ENCODE peak calls at places on chromosome 5, in six cellular contexts. V, H, R, X, C and O are unnamed samples.

GRCh38 chr5:96157841-96158291 is 196.2 kb upstream of the ELL2 start:
- DNase-seq in V (no peak), H (no peak), R (no peak), X (no peak), C (no peak), O (no peak)

GRCh38 chr5:91119265-91119664 is 263.9 kb downstream of the ARRDC3 start:
- DNase-seq in V (no peak), H (no peak), R (peak; percentile 73), X (no peak), C (no peak), O (no peak)

GRCh38 chr5:133225671-133226152 is 173.9 kb downstream of the HSPA4 start:
- DNase-seq in V (no peak), H (peak; percentile 30), R (no peak), X (peak; percentile 85), C (no peak), O (no peak)

GRCh38 chr5:102767864-102768263 is 12.8 kb downstream of the PAM start:
- DNase-seq in V (no peak), H (no peak), R (no peak), X (no peak), C (no peak), O (no peak)

GRCh38 chr5:65873181-65873580 is 53.2 kb upstream of the ERBIN start:
- DNase-seq in V (no peak), H (no peak), R (no peak), X (peak; percentile 32), C (peak; percentile 27), O (no peak)

GRCh38 chr5:125987677-125988255 is 435.4 kb upstream of the GRAMD2B start:
- DNase-seq in V (no peak), H (no peak), R (no peak), X (no peak), C (peak; percentile 8), O (no peak)

GRCh38 chr5:168802337-168802736 is 223.2 kb upstream of the PANK3 start:
- DNase-seq in V (no peak), H (no peak), R (no peak), X (no peak), C (no peak), O (no peak)

GRCh38 chr5:93126634-93127033 is 454.4 kb downstream of the NR2F1-AS1 start:
- DNase-seq in V (no peak), H (no peak), R (no peak), X (peak; percentile 54), C (no peak), O (no peak)

GRCh38 chr5:56070795-56071539 is 76.2 kb upstream of the IL6ST start:
- DNase-seq in V (peak; percentile 34), H (no peak), R (no peak), X (no peak), C (no peak), O (no peak)

GRCh38 chr5:980001-980588 is 28.5 kb upstream of the NKD2 start:
- DNase-seq in V (peak; percentile 68), H (no peak), R (no peak), X (no peak), C (no peak), O (no peak)

GRCh38 chr5:125326114-125326513 is 579.7 kb upstream of the ZNF608 start:
- DNase-seq in V (no peak), H (peak; percentile 23), R (peak; percentile 94), X (peak; percentile 83), C (peak; percentile 73), O (no peak)

GRCh38 chr5:42498000-42498399 is 74.8 kb downstream of the GHR start:
- DNase-seq in V (no peak), H (no peak), R (no peak), X (no peak), C (no peak), O (no peak)

GRCh38 chr5:116097301-116097700 is 12.5 kb downstream of the COMMD10 start:
- DNase-seq in V (no peak), H (no peak), R (no peak), X (no peak), C (peak; percentile 19), O (no peak)

GRCh38 chr5:90802695-90803317 is 244.2 kb downstream of the ADGRV1 start:
- DNase-seq in V (peak; percentile 24), H (peak; percentile 21), R (peak; percentile 27), X (peak; percentile 41), C (peak; percentile 48), O (peak; percentile 41)

GRCh38 chr5:6596388-6596787 is 36.5 kb downstream of the NSUN2 start:
- DNase-seq in V (no peak), H (no peak), R (no peak), X (no peak), C (no peak), O (no peak)

GRCh38 chr5:77607324-77607723 is 31.2 kb downstream of the OTP start:
- DNase-seq in V (no peak), H (no peak), R (no peak), X (no peak), C (no peak), O (no peak)

GRCh38 chr5:62640437-62640836 is 61.8 kb downstream of the LRRC70 start:
- DNase-seq in V (no peak), H (no peak), R (no peak), X (no peak), C (no peak), O (no peak)

GRCh38 chr5:170216262-170216864 is 16.4 kb upstream of the C5orf58 start:
- DNase-seq in V (peak; percentile 37), H (no peak), R (peak; percentile 83), X (peak; percentile 52), C (peak; percentile 74), O (peak; percentile 31)

GRCh38 chr5:73311291-73312110 is 137.1 kb downstream of the FOXD1 start:
- DNase-seq in V (no peak), H (no peak), R (no peak), X (peak; percentile 88), C (peak; percentile 78), O (peak; percentile 34)

GRCh38 chr5:138961221-138961620 is 86.1 kb upstream of the LRRTM2 start:
- DNase-seq in V (no peak), H (no peak), R (no peak), X (no peak), C (no peak), O (no peak)

GRCh38 chr5:32531885-32532520 is 53.4 kb upstream of the SUB1 start:
- DNase-seq in V (no peak), H (peak; percentile 22), R (peak; percentile 69), X (peak; percentile 49), C (peak; percentile 53), O (peak; percentile 19)

GRCh38 chr5:53456366-53456765 is 24.1 kb upstream of the FST start:
- DNase-seq in V (no peak), H (no peak), R (no peak), X (no peak), C (no peak), O (no peak)

GRCh38 chr5:173016621-173017046 is 33.1 kb downstream of the ATP6V0E1 start:
- DNase-seq in V (no peak), H (no peak), R (no peak), X (peak; percentile 49), C (peak; percentile 86), O (no peak)

GRCh38 chr5:7662289-7662688 is 188.6 kb downstream of the CFAP90 start:
- DNase-seq in V (no peak), H (no peak), R (no peak), X (no peak), C (no peak), O (no peak)

GRCh38 chr5:21810737-21811316 is 1042.3 kb downstream of the CDH12 start:
- DNase-seq in V (no peak), H (no peak), R (peak; percentile 28), X (peak; percentile 62), C (peak; percentile 56), O (no peak)

GRCh38 chr5:121873409-121873808 is 21.7 kb downstream of the FTMT start:
- DNase-seq in V (no peak), H (no peak), R (no peak), X (no peak), C (no peak), O (no peak)

GRCh38 chr5:76269259-76269958 is 133.7 kb upstream of the IQGAP2 start:
- DNase-seq in V (no peak), H (no peak), R (no peak), X (no peak), C (no peak), O (no peak)

GRCh38 chr5:158642852-158643251 is 456.9 kb downstream of the EBF1 start:
- DNase-seq in V (no peak), H (no peak), R (no peak), X (no peak), C (no peak), O (no peak)

GRCh38 chr5:31064215-31064614 is 129.3 kb upstream of the CDH6 start:
- DNase-seq in V (no peak), H (no peak), R (no peak), X (no peak), C (no peak), O (no peak)

GRCh38 chr5:14742427-14743010 is 78.0 kb downstream of the OTULIN start:
- DNase-seq in V (no peak), H (no peak), R (peak; percentile 72), X (no peak), C (no peak), O (no peak)

GRCh38 chr5:95163079-95163478 is 121.8 kb downstream of the MCTP1 start:
- DNase-seq in V (no peak), H (no peak), R (peak; percentile 72), X (no peak), C (no peak), O (no peak)

GRCh38 chr5:95959964-95960801 is 1.5 kb downstream of the ELL2 start:
- DNase-seq in V (no peak), H (peak; percentile 16), R (no peak), X (peak; percentile 62), C (peak; percentile 65), O (no peak)

GRCh38 chr5:125376059-125376641 is 629.7 kb upstream of the ZNF608 start:
- DNase-seq in V (no peak), H (no peak), R (no peak), X (peak; percentile 25), C (no peak), O (no peak)

GRCh38 chr5:164013077-164013670 is 507.8 kb downstream of the MAT2B start:
- DNase-seq in V (peak; percentile 12), H (peak; percentile 57), R (peak; percentile 1), X (peak; percentile 93), C (peak; percentile 93), O (peak; percentile 63)

GRCh38 chr5:36414869-36415282 is 113.2 kb upstream of the RANBP3L start:
- DNase-seq in V (peak; percentile 40), H (no peak), R (no peak), X (peak; percentile 72), C (peak; percentile 73), O (no peak)

GRCh38 chr5:124341066-124341943 is 405.1 kb downstream of the ZNF608 start:
- DNase-seq in V (no peak), H (no peak), R (no peak), X (peak; percentile 62), C (peak; percentile 21), O (no peak)